ENCODE peak calls at places on chromosomes 4 and X, in ten cellular contexts. V, O, C, E, I, J, F, P, U and G are unnamed samples.

GRCh38 chr4:82429728-82430192 is 502 bp downstream of the HNRNPDL start:
- DNase-seq in J (no peak), V (peak), I (peak), C (peak), O (peak), E (no peak), U (peak), F (no peak), P (peak), G (no peak)

GRCh38 chrX:102849396-102849795 is 87.7 kb upstream of the RAB40AL start:
- DNase-seq in U (no peak), C (no peak), P (no peak), V (no peak), I (no peak), F (no peak), E (no peak), O (no peak), J (no peak), G (no peak)

GRCh38 chr4:185171373-185172071 is 28.5 kb downstream of the SLC25A4 start:
- DNase-seq in O (no peak), I (no peak), C (no peak), F (no peak), U (no peak), J (no peak), P (no peak), E (no peak), V (no peak), G (no peak)

GRCh38 chrX:152725409-152725808 is 8.1 kb downstream of the CSAG1 start:
- DNase-seq in O (no peak), E (no peak), P (no peak), I (no peak), V (no peak), F (no peak), C (no peak), U (no peak), J (no peak), G (no peak)

GRCh38 chr4:184163813-184164212 is 53.9 kb downstream of the ENPP6 start:
- DNase-seq in E (no peak), V (peak), P (peak), J (no peak), O (no peak), F (no peak), I (peak), C (peak), U (peak), G (no peak)

GRCh38 chr4:157918036-157918832 is 254.6 kb downstream of the GASK1B start:
- DNase-seq in F (no peak), J (no peak), E (no peak), V (no peak), C (no peak), P (no peak), U (no peak), I (no peak), O (no peak), G (no peak)

GRCh38 chrX:153644356-153645125 is 2.5 kb upstream of the DUSP9 start:
- DNase-seq in C (no peak), P (no peak), E (no peak), I (no peak), J (no peak), F (no peak), O (peak), V (no peak), U (peak), G (no peak)

GRCh38 chr4:38601244-38601915 is 62.6 kb upstream of the KLF3 start:
- DNase-seq in E (no peak), C (peak), V (peak), P (no peak), U (no peak), J (peak), O (no peak), I (peak), F (no peak), G (no peak)

GRCh38 chrX:68929332-68930150 is 100.7 kb downstream of the EFNB1 start:
- DNase-seq in I (peak), C (no peak), P (no peak), V (peak), E (peak), O (no peak), F (no peak), J (peak), U (no peak), G (no peak)

GRCh38 chrX:150036181-150036580 is 97.9 kb upstream of the EOLA2 start:
- DNase-seq in F (no peak), J (peak), E (peak), O (peak), U (no peak), C (no peak), I (peak), P (no peak), V (peak), G (peak)

GRCh38 chr4:152776352-152776751 is 3.2 kb downstream of the TIGD4 start:
- DNase-seq in V (peak), I (peak), U (no peak), P (no peak), O (no peak), F (no peak), E (no peak), C (no peak), J (no peak), G (no peak)

GRCh38 chr4:173095022-173095421 is 73.6 kb upstream of the GALNT7 start:
- DNase-seq in F (no peak), O (no peak), V (no peak), C (no peak), P (no peak), J (no peak), I (no peak), U (no peak), E (no peak), G (no peak)

GRCh38 chrX:46574337-46574940 is 874 bp downstream of the CHST7 start:
- DNase-seq in J (no peak), C (no peak), O (peak), I (no peak), P (peak), V (no peak), E (no peak), U (peak), F (no peak), G (no peak)

GRCh38 chr4:2689825-2690700 is 66.1 kb downstream of the TNIP2 start:
- DNase-seq in F (no peak), V (peak), I (peak), C (peak), O (no peak), P (no peak), J (peak), U (no peak), E (no peak), G (no peak)

DNA sequence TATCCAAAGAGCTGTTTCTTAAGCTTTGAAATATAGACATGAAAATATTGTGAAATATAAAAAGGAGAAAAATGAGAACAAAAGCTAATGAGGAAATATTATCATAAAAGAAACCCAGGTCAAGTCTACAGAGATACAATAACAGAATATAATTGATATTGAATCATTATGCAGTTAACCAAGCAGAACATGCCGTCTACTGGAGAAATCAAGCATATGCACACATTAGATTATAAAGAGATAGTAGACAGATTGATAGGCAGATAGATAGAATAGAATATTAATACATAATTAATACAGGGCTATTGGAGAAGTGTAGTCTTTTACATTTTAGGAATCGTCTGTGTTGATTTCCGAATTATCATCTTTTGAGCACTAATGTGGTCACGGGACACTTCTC is 208.5 kb downstream of the EPHA5 start:
- DNase-seq in E (no peak), F (no peak), J (no peak), I (no peak), V (no peak), P (no peak), O (no peak), C (no peak), U (no peak), G (no peak)
- TF ChIP-seq CTCF in E (no peak), F (no peak), J (no peak), I (no peak), V (no peak), P (no peak), O (peak), C (no peak), U (no peak), G (no peak)

DNA sequence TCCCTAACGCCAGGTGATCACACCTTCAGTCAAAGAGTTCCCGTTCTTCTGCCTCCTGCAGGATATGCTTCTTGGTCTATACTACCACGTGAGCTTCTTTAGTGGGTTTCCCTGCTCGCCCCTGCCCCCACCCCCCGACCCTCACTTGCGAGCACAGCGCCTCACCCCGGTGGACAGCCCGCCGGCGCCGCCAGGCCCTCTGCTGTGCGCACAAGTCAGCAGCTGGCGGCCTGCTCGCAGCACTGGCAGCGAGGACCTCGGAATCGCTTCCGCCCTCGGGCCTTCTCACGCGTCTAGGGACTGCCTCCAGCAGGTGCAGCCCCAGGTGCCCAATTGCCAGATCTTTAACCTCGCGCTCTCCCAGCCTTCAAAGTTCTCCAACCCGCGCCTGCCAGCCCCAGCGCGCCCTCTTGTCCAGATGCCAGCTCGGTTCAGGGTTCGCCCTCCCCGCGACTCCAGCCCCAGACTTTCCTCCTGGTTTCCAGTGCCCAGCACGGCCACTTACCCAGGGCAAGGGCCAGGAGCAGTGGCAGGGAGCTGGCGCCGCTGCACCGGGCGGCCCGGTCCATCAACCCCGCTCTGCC is 474 bp downstream of the BTC start:
- DNase-seq in V (peak), J (no peak), P (peak), U (peak), I (no peak), C (peak), E (no peak), F (no peak), O (peak), G (no peak)
- TF ChIP-seq CTCF in V (no peak), J (no peak), P (no peak), U (peak), I (peak), C (peak), E (peak), F (no peak), O (no peak), G (peak)

DNA sequence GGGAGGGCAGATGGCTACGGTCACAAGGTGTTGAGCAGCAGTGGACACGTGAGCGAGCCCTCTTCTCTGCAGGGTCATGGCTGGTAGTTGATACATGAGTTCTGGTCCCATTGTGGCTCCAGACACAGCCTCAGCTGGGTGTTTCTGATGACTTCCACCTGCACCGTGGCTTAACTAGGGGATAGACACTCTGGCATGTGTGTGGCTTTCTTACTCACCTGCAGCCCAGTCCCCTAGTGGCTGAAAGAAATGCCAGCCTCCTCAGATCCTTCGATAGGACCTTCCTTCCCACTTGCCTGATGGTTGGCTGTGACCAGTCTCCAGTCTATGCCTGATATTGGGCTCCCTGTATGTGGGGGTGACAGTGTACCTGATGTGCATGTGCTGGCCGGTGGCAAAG is 5.0 kb downstream of the GPR78 start:
- DNase-seq in V (no peak), U (peak), I (no peak), J (no peak), E (no peak), C (no peak), P (no peak), O (peak), F (no peak), G (no peak)
- TF ChIP-seq CTCF in V (no peak), U (peak), I (peak), J (peak), E (peak), C (no peak), P (no peak), O (peak), F (no peak), G (no peak)

GRCh38 chrX:38126179-38126578 is 94.5 kb downstream of the SRPX start:
- DNase-seq in E (no peak), J (no peak), I (no peak), C (no peak), V (peak), U (no peak), O (no peak), F (no peak), P (no peak), G (no peak)

GRCh38 chrX:38124000-38124399 is 96.7 kb downstream of the SRPX start:
- DNase-seq in I (no peak), U (no peak), O (no peak), J (peak), P (no peak), C (no peak), F (no peak), V (no peak), E (no peak), G (no peak)

GRCh38 chrX:38127961-38128360 is 92.7 kb downstream of the SRPX start:
- DNase-seq in O (no peak), E (no peak), I (no peak), U (no peak), J (no peak), C (no peak), V (no peak), F (no peak), P (no peak), G (no peak)

GRCh38 chrX:38129366-38129765 is 91.3 kb downstream of the SRPX start:
- DNase-seq in P (no peak), J (no peak), I (no peak), E (no peak), C (no peak), V (no peak), U (no peak), F (no peak), O (no peak), G (no peak)
- TF ChIP-seq CTCF in P (no peak), J (no peak), I (no peak), E (no peak), C (no peak), V (no peak), U (no peak), F (no peak), O (no peak), G (no peak)

GRCh38 chr4:83993774-83994173 is 457.9 kb downstream of the GPAT3 start:
- DNase-seq in P (peak), E (no peak), F (no peak), U (peak), C (no peak), J (no peak), O (no peak), V (no peak), I (no peak), G (no peak)
- TF ChIP-seq CTCF in P (no peak), E (peak), F (no peak), U (peak), C (no peak), J (no peak), O (peak), V (peak), I (peak), G (peak)

DNA sequence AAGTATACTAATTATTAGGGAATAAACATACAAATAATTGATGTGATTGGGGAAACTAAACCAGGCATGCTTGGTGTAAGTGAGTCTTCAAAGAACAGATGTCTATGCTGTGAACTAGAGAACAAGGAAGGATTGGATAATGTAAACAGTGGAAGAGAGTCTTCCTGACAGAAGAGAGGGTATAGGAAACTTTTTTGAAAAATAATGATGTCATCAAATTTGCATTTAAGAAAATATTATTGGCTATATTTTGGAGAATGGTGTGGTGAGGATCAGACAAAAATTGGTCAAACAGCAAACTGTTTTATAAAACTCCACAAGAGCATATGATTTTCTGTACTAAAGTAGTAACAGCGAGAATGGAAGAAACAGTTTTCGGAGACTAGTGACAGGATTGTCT is 537.7 kb downstream of the TRAM1L1 start:
- DNase-seq in C (no peak), P (no peak), V (no peak), J (no peak), F (no peak), O (no peak), E (no peak), I (no peak), U (no peak), G (no peak)
- TF ChIP-seq CTCF in C (no peak), P (no peak), V (no peak), J (no peak), F (no peak), O (no peak), E (no peak), I (no peak), U (no peak), G (no peak)

GRCh38 chr4:67052981-67053380 is 492.3 kb downstream of the CENPC start:
- DNase-seq in E (no peak), V (no peak), C (no peak), O (no peak), U (no peak), I (no peak), J (no peak), P (no peak), F (no peak), G (no peak)

GRCh38 chr4:67049446-67049845 is 495.9 kb downstream of the CENPC start:
- DNase-seq in E (no peak), O (no peak), J (no peak), U (no peak), V (no peak), I (no peak), F (no peak), C (no peak), P (no peak), G (no peak)

GRCh38 chr4:67051000-67051789 is 494.1 kb downstream of the CENPC start:
- DNase-seq in V (no peak), E (no peak), C (no peak), J (no peak), U (no peak), F (no peak), O (no peak), I (no peak), P (no peak), G (no peak)

DNA sequence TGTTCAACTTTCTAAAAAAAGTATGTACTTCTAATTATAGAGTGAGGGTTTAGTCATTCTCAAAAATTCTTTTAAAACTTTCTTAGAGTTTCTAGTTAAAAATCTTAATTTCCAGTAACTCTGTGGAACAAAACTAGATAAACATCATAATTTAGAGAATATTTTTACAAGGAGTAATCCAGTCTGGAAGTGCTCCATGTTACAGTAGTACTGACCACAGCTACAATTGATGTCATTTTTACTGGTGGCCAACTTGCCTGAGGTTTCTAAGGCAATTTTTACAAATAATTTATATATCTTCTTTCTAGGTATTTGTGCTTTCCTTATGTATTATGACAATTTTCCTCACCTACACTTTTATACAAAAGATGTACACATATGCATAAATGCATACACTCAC is 490.4 kb downstream of the CENPC start:
- DNase-seq in V (no peak), O (no peak), E (no peak), F (no peak), I (no peak), C (no peak), P (no peak), J (no peak), U (no peak), G (no peak)
- TF ChIP-seq CTCF in V (no peak), O (no peak), E (no peak), F (no peak), I (no peak), C (no peak), P (no peak), J (no peak), U (no peak), G (no peak)

GRCh38 chrX:72545990-72546389 is 26.7 kb downstream of the HDAC8 start:
- DNase-seq in V (peak), J (no peak), C (no peak), F (no peak), O (no peak), E (no peak), U (no peak), P (no peak), I (peak), G (no peak)

GRCh38 chrX:72536542-72536941 is 36.1 kb downstream of the HDAC8 start:
- DNase-seq in J (no peak), P (no peak), F (no peak), U (no peak), V (no peak), E (no peak), O (no peak), I (no peak), C (no peak), G (no peak)

GRCh38 chrX:72539822-72540221 is 32.8 kb downstream of the HDAC8 start:
- DNase-seq in F (no peak), U (peak), O (no peak), V (no peak), J (no peak), C (no peak), I (no peak), E (no peak), P (no peak), G (no peak)

GRCh38 chrX:72540318-72540717 is 32.3 kb downstream of the HDAC8 start:
- DNase-seq in C (no peak), F (no peak), E (no peak), O (no peak), I (no peak), P (no peak), J (peak), V (peak), U (no peak), G (peak)
- TF ChIP-seq CTCF in C (peak), F (no peak), E (peak), O (peak), I (peak), P (peak), J (peak), V (peak), U (peak), G (peak)

GRCh38 chr4:52795533-52795932 is 44.3 kb upstream of the ERVMER34-1 start:
- DNase-seq in P (no peak), O (no peak), E (no peak), I (no peak), F (no peak), J (no peak), V (no peak), U (no peak), C (no peak), G (no peak)
- TF ChIP-seq CTCF in P (no peak), O (no peak), E (no peak), I (no peak), F (no peak), J (no peak), V (no peak), U (no peak), C (no peak), G (no peak)